ENCODE peak calls at places on chromosomes 4 and X, in four cellular contexts. C is K562, X is HepG2, J is GM12878. Z is an unnamed sample. For H3K36me3, the result is how much of the 10 kb centered on the place peaks cover.

GRCh38 chr4:79198886-79199591 is 126.8 kb downstream of the NAA11 start:
- DNase-seq in X (no peak), J (no peak), C (peak), Z (no peak)

GRCh38 chrX:111857534-111857933 is 18.4 kb upstream of the TRPC5OS start:
- DNase-seq in C (no peak), X (no peak), J (no peak), Z (no peak)

GRCh38 chrX:119573840-119574393 is 446 bp upstream of the UBE2A start:
- DNase-seq in C (peak), J (no peak), X (peak), Z (no peak)

GRCh38 chrX:153381684-153382532 is 19.2 kb downstream of the PNMA6E start:
- DNase-seq in X (peak), C (peak), J (no peak), Z (no peak)

GRCh38 chr4:101114936-101115372 is 232.4 kb downstream of the PPP3CA start:
- DNase-seq in J (no peak), C (no peak), X (peak), Z (peak)

GRCh38 chrX:18973527-18974192 is 10.3 kb downstream of the PHKA2 start:
- DNase-seq in C (no peak), X (peak), J (no peak), Z (no peak)

GRCh38 chr4:155353923-155354540 is 22.7 kb downstream of the MAP9 start:
- DNase-seq in J (no peak), C (peak), X (peak), Z (no peak)

GRCh38 chr4:167232805-167233522 is 1.3 kb downstream of the SPOCK3 start:
- DNase-seq in X (no peak), J (no peak), C (no peak), Z (no peak)

GRCh38 chr4:102466298-102466697 is 34.9 kb upstream of the NFKB1 start:
- DNase-seq in J (no peak), X (no peak), C (no peak), Z (no peak)

DNA sequence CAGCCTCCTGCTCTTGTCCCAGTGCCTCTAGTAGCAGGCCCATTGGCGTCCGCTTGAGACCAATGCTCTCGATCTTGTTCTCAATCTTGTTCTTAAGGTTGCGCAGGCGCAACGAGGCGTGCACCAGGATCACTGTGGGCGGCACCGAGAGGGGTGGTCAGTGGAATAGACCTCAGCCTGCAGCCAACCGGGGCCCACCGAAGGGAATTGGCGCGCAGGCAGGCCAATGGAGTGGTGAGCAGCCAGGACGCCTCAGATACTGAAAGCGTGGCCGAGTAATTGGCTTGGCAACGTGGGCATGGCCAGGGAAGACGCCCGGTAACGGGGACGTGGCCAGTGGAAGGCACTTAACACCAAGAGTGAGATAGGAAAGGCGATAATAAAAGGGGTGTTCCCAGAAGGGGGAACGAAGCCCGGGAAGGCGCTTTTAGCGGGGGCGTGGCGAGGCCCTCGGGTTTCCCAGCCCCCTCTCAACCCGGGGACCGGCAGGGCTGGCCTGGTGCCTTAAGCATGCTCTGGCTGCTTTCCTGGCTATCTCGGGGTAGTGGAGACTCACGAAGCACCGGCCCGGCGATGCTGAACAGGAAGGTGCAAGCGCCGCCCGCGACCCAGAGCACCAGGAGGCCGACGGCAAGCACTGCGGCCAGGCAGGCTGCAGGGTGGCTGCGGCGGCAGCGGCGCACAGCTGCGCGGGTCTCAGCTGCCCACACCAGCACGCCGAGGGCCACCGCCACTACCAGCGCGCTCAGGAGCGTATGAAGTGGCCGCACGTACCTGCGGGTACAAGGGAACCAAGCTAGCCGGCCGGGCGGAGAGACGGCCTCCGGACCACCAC is 1.7 kb downstream of the PRAF2 start:
- DNase-seq in C (peak), X (no peak), J (no peak), Z (no peak)
- H3K4me3 ChIP-seq in C (no peak), X (no peak), J (no peak), Z (no peak)

GRCh38 chr4:25663778-25664177 is 8.1 kb downstream of the SLC34A2 start:
- DNase-seq in J (no peak), X (no peak), C (no peak), Z (no peak)
- TF ChIP-seq SIN3A in J (no peak), X (no peak), C (no peak), Z (no peak)

DNA sequence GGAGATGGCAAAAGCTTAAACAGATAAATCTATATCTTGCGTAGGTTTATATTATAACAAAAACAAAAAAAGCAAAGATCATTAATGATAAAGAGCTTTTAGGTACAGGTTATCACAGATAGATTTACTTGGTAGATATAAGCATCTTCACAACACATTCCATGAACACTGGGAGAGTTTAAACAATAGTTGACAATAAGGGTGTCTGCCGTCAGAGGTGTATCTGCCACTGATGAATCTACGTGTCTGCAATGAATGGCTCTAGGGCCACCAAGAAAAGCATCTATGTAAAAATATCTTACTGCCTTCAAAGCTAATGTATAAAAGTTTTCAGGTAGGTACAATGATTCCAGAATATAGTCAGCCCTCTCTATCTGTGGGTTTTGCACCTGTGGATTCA is 43.7 kb downstream of the RASGEF1B start:
- DNase-seq in J (no peak), C (no peak), X (no peak), Z (no peak)
- H3K36me3 ChIP-seq in J (under half), C (under half), X (under half), Z (under half)

GRCh38 chrX:145818522-145819075 is 970 bp downstream of the SLITRK2 start:
- DNase-seq in X (no peak), J (no peak), C (no peak), Z (no peak)
- H3K4me3 ChIP-seq in X (no peak), J (no peak), C (no peak), Z (peak)

DNA sequence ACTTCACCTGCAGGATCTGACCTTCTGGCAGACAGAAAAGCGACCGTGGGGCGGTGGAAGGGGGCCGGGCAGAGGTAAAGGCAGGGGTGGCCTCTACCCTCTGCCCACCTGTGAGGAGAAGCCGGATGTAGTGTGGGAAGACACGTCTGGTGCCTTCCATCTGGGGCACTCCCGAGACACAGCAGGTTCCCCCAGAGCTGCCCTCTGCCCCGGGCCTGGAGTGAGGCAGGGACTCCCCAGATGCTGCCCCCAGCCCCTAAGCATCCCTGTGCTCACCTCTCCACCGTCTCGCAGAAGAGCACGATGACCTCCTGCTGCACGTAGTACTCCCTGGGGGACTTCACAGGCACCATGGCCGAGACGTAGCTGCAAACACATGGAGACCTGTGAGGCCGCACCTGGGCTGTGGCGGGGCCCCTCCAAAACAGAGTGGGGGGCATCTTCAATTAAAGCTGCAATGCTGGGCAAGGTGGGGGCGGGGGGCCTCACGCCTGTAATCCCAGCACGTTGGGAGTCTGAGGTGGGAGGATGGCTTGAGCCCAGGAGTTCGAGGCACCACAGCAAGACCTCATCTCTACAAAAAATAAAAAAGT is 75.3 kb upstream of the MXD4 start:
- DNase-seq in X (no peak), J (no peak), C (no peak), Z (no peak)
- TF ChIP-seq SIN3A in X (no peak), J (no peak), C (no peak), Z (no peak)

DNA sequence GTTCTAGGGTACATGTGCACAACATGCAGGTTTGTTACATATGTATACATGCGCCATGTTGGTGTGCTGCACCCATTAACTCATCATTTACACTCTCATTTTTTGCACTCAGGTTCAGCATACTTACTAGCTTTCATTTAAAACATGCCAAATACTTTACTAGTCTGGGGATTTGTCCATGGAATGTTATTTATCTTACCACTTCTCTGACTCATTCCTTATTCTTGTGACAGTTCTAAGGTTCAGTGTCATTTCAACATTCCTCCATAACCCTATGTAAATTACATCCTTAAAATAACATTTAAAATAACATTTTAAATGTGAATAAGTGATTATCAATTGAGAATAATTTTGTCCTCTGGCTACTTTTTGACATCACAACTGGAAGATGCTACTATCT is 19.5 kb upstream of the SYTL5 start:
- DNase-seq in X (peak), J (no peak), C (no peak), Z (no peak)
- H3K36me3 ChIP-seq in X (under half), J (under half), C (under half), Z (under half)

GRCh38 chr4:38290914-38291313 is 330.7 kb downstream of the PTTG2 start:
- DNase-seq in C (no peak), X (no peak), J (no peak), Z (no peak)
- H3K4me3 ChIP-seq in C (no peak), X (no peak), J (no peak), Z (no peak)

GRCh38 chrX:139203681-139204575 is 326.6 kb upstream of the F9 start:
- DNase-seq in J (no peak), C (peak), X (no peak), Z (no peak)
- TF ChIP-seq SIN3A in J (no peak), C (no peak), X (no peak), Z (no peak)

DNA sequence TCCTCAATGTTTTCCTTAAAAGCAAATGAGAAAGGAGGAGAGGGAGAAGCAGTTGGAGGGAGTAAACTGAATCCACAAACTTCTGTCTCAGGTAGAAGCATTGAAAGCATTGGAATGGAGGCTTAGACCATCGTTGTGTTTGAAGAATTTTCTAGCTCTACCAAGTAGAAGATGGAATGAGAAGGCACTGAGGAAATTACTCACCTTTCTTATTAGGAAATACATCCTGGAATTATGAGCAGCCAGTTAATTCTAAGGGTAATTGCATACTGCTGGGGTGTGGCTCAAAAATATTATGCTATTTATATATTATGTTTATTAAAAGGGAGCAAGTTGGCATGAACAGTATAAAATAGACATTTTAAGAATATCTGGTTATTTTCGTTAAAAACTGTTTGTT is 12.9 kb downstream of the PGM2 start:
- DNase-seq in C (no peak), J (no peak), X (no peak), Z (no peak)
- H3K36me3 ChIP-seq in C (half or more), J (under half), X (under half), Z (under half)

Z was measured in Panc1.